ENCODE peak calls at places on chromosomes 1 and 21, in ten cellular contexts. Q, M, F, Y, E, U, Z, C, L and S are unnamed samples.
A peak's percentile ranks its signal among the peaks of the same experiment; 100 is the strongest.

GRCh38 chr1:178660484-178660883 is 64.6 kb upstream of the RALGPS2 start:
- DNase-seq in Q (no peak), M (no peak), F (no peak), Y (no peak), E (no peak), U (no peak), Z (no peak), C (no peak), L (no peak), S (no peak)

GRCh38 chr1:47881505-47882442 is 115.4 kb downstream of the TRABD2B start:
- DNase-seq in Q (no peak), M (no peak), F (no peak), Y (no peak), E (no peak), U (no peak), Z (no peak), C (no peak), L (no peak), S (no peak)

GRCh38 chr1:167750641-167751040 is 28.9 kb downstream of the MPZL1 start:
- DNase-seq in Q (no peak), M (no peak), F (no peak), Y (no peak), E (no peak), U (no peak), Z (no peak), C (no peak), L (no peak), S (no peak)

GRCh38 chr1:3352952-3353331 is 101.5 kb upstream of the ARHGEF16 start:
- DNase-seq in Q (no peak), M (no peak), F (no peak), Y (no peak), E (no peak), U (peak; percentile 36), Z (no peak), C (peak; percentile 54), L (peak; percentile 85), S (no peak)

GRCh38 chr1:214370585-214370984 is 89.6 kb downstream of the SMYD2 start:
- DNase-seq in Q (no peak), M (no peak), F (no peak), Y (no peak), E (no peak), U (no peak), Z (no peak), C (no peak), L (no peak), S (no peak)

GRCh38 chr1:171653796-171654704 is 1.6 kb upstream of the MYOC start:
- DNase-seq in Q (no peak), M (peak; percentile 11), F (no peak), Y (no peak), E (no peak), U (no peak), Z (peak; percentile 56), C (no peak), L (no peak), S (no peak)

GRCh38 chr1:243402868-243403267 is 147.0 kb downstream of the SDCCAG8 start:
- DNase-seq in Q (no peak), M (no peak), F (no peak), Y (no peak), E (no peak), U (no peak), Z (no peak), C (no peak), L (no peak), S (no peak)

GRCh38 chr1:210143465-210144062 is 89.0 kb upstream of the SERTAD4 start:
- DNase-seq in Q (peak; percentile 75), M (peak; percentile 63), F (peak; percentile 60), Y (peak; percentile 86), E (no peak), U (peak; percentile 84), Z (peak; percentile 55), C (peak; percentile 63), L (no peak), S (peak; percentile 10)

GRCh38 chr1:47853059-47853458 is 144.1 kb downstream of the TRABD2B start:
- DNase-seq in Q (no peak), M (no peak), F (no peak), Y (no peak), E (no peak), U (no peak), Z (no peak), C (no peak), L (no peak), S (no peak)

GRCh38 chr1:186152945-186153309 is 222.1 kb downstream of the TPR start:
- DNase-seq in Q (no peak), M (no peak), F (no peak), Y (no peak), E (no peak), U (no peak), Z (peak; percentile 50), C (no peak), L (no peak), S (no peak)

GRCh38 chr1:244369256-244370057 is 82.3 kb downstream of the ADSS2 start:
- DNase-seq in Q (no peak), M (no peak), F (no peak), Y (no peak), E (no peak), U (no peak), Z (no peak), C (no peak), L (no peak), S (no peak)

GRCh38 chr1:163170975-163171676 is 31.6 kb downstream of the RGS5 start:
- DNase-seq in Q (no peak), M (peak; percentile 33), F (peak; percentile 31), Y (no peak), E (no peak), U (peak; percentile 65), Z (no peak), C (no peak), L (no peak), S (no peak)

GRCh38 chr1:9322845-9323244 is 30.2 kb downstream of the SPSB1 start:
- DNase-seq in Q (no peak), M (no peak), F (no peak), Y (no peak), E (no peak), U (no peak), Z (no peak), C (no peak), L (peak; percentile 81), S (no peak)

GRCh38 chr1:161792740-161793139 is 26.6 kb downstream of the ATF6 start:
- DNase-seq in Q (peak; percentile 74), M (peak; percentile 85), F (peak; percentile 86), Y (no peak), E (peak; percentile 70), U (peak; percentile 85), Z (peak; percentile 57), C (peak; percentile 65), L (no peak), S (peak; percentile 17)

GRCh38 chr1:244012232-244012631 is 38.9 kb upstream of the ZBTB18 start:
- DNase-seq in Q (no peak), M (peak; percentile 11), F (no peak), Y (no peak), E (no peak), U (peak; percentile 95), Z (no peak), C (no peak), L (no peak), S (no peak)

GRCh38 chr1:24091971-24092482 is 19.9 kb downstream of the MYOM3 start:
- DNase-seq in Q (no peak), M (no peak), F (no peak), Y (no peak), E (no peak), U (no peak), Z (no peak), C (no peak), L (no peak), S (no peak)

GRCh38 chr1:168441745-168442144 is 102.1 kb downstream of the XCL2 start:
- DNase-seq in Q (no peak), M (peak; percentile 13), F (no peak), Y (no peak), E (no peak), U (no peak), Z (no peak), C (no peak), L (no peak), S (no peak)

GRCh38 chr1:41678141-41678878 is 193.8 kb upstream of the EDN2 start:
- DNase-seq in Q (no peak), M (no peak), F (no peak), Y (no peak), E (peak; percentile 32), U (no peak), Z (no peak), C (peak; percentile 60), L (no peak), S (no peak)

GRCh38 chr1:201925961-201926585 is 20.3 kb downstream of the LMOD1 start:
- DNase-seq in Q (no peak), M (no peak), F (no peak), Y (no peak), E (no peak), U (no peak), Z (no peak), C (no peak), L (no peak), S (no peak)

GRCh38 chr1:79042117-79042516 is 35.6 kb upstream of the ADGRL4 start:
- DNase-seq in Q (peak; percentile 19), M (peak; percentile 60), F (no peak), Y (no peak), E (peak; percentile 16), U (peak; percentile 17), Z (no peak), C (peak; percentile 11), L (no peak), S (no peak)

GRCh38 chr1:107477233-107477632 is 336.4 kb downstream of the NTNG1 start:
- DNase-seq in Q (peak; percentile 11), M (no peak), F (peak; percentile 22), Y (no peak), E (no peak), U (peak; percentile 10), Z (no peak), C (peak; percentile 33), L (no peak), S (no peak)

GRCh38 chr21:45366931-45367401 is 38.0 kb upstream of the COL18A1 start:
- DNase-seq in Q (peak; percentile 79), M (peak; percentile 79), F (no peak), Y (peak; percentile 79), E (peak; percentile 74), U (peak; percentile 93), Z (no peak), C (no peak), L (peak; percentile 84), S (no peak)

GRCh38 chr1:67336157-67336556 is 28.5 kb downstream of the IL12RB2 start:
- DNase-seq in Q (no peak), M (no peak), F (no peak), Y (no peak), E (no peak), U (no peak), Z (no peak), C (no peak), L (no peak), S (peak; percentile 55)

GRCh38 chr1:224340711-224341384 is 10.9 kb upstream of the NVL start:
- DNase-seq in Q (peak; percentile 21), M (no peak), F (no peak), Y (no peak), E (no peak), U (no peak), Z (no peak), C (peak; percentile 36), L (peak; percentile 80), S (no peak)

GRCh38 chr1:206792939-206793607 is 20.8 kb upstream of the IL10 start:
- DNase-seq in Q (no peak), M (no peak), F (no peak), Y (no peak), E (no peak), U (no peak), Z (no peak), C (no peak), L (no peak), S (no peak)

GRCh38 chr1:210291786-210292275 is 36.9 kb upstream of the HHAT start:
- DNase-seq in Q (no peak), M (peak; percentile 57), F (no peak), Y (no peak), E (peak; percentile 74), U (peak; percentile 43), Z (no peak), C (no peak), L (no peak), S (no peak)

GRCh38 chr1:79197421-79197820 is 190.9 kb upstream of the ADGRL4 start:
- DNase-seq in Q (peak; percentile 47), M (peak; percentile 2), F (no peak), Y (no peak), E (no peak), U (peak; percentile 44), Z (no peak), C (peak; percentile 1), L (no peak), S (no peak)

GRCh38 chr1:201166964-201167624 is 12.8 kb upstream of the TMEM9 start:
- DNase-seq in Q (no peak), M (no peak), F (no peak), Y (no peak), E (no peak), U (no peak), Z (peak; percentile 27), C (no peak), L (peak; percentile 68), S (no peak)